ENCODE peak calls at places on chromosomes 5 and 9, in four cellular contexts. L is spleen, Q is HCT116, T is breast epithelium. J is an unnamed sample.

GRCh38 chr9:682633-683508 is 158.6 kb upstream of the DMRT1 start:
- DNase-seq in L (no peak), Q (no peak), T (no peak), J (peak)

GRCh38 chr9:95175523-95175922 is 142.0 kb downstream of the FANCC start:
- DNase-seq in L (no peak), Q (no peak), T (no peak), J (no peak)

GRCh38 chr5:125521289-125521688 is 774.9 kb upstream of the ZNF608 start:
- DNase-seq in L (no peak), Q (no peak), T (no peak), J (no peak)

GRCh38 chr5:34658023-34658422 is 1.9 kb downstream of the RAI14 start:
- DNase-seq in L (no peak), Q (no peak), T (no peak), J (no peak)

GRCh38 chr9:101673642-101674041 is 64.8 kb downstream of the GRIN3A start:
- DNase-seq in L (no peak), Q (no peak), T (no peak), J (no peak)

GRCh38 chr5:126988021-126988569 is 42.3 kb downstream of the MARCHF3 start:
- DNase-seq in L (no peak), Q (no peak), T (no peak), J (no peak)

GRCh38 chr9:94018628-94019027 is 63.5 kb upstream of the BARX1 start:
- DNase-seq in L (no peak), Q (no peak), T (no peak), J (no peak)

GRCh38 chr5:167814828-167815227 is 476.6 kb upstream of the WWC1 start:
- DNase-seq in L (no peak), Q (no peak), T (peak), J (no peak)

GRCh38 chr5:160496784-160497183 is 75.1 kb downstream of the PTTG1 start:
- DNase-seq in L (no peak), Q (no peak), T (no peak), J (no peak)

GRCh38 chr9:114538241-114538640 is 33.0 kb upstream of the WHRN start:
- DNase-seq in L (peak), Q (peak), T (no peak), J (peak)

GRCh38 chr9:134932656-134933055 is 14.9 kb upstream of the FCN1 start:
- DNase-seq in L (peak), Q (no peak), T (no peak), J (no peak)

GRCh38 chr5:34738381-34738780 is 82.3 kb downstream of the RAI14 start:
- DNase-seq in L (no peak), Q (no peak), T (no peak), J (peak)

GRCh38 chr5:120199559-120199958 is 264.5 kb upstream of the PRR16 start:
- DNase-seq in L (no peak), Q (no peak), T (no peak), J (no peak)

GRCh38 chr5:76583163-76584047 is 39.8 kb downstream of the F2RL2 start:
- DNase-seq in L (no peak), Q (peak), T (no peak), J (no peak)

GRCh38 chr5:61881821-61882220 is 424.2 kb upstream of the KIF2A start:
- DNase-seq in L (no peak), Q (no peak), T (no peak), J (no peak)

GRCh38 chr5:153276151-153276550 is 214.3 kb upstream of the GRIA1 start:
- DNase-seq in L (no peak), Q (no peak), T (no peak), J (no peak)

GRCh38 chr9:80797841-80798688 is 891.3 kb downstream of the TLE1 start:
- DNase-seq in L (no peak), Q (no peak), T (no peak), J (no peak)

DNA sequence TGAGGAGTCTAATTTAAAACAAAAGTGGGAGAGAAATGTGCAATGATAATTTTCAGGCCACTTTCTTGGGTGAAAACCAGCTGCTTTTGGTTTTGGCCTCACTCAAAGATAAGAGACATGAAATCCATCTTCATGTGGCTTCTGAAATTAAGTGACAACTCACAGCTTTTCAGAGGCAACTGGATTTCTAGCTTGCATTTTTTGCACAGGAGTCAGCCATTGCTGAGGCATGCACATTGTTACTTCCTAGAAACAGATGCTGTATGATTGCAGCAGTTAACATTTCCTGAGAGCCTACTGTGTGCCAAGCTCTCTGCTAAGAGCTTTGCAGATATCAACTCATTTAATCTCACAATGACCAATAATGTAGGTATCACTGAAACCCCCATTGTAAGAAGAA is 562.6 kb downstream of the NR2F1-AS1 start:
- DNase-seq in L (no peak), Q (no peak), T (no peak), J (no peak)
- H3K4me3 ChIP-seq in L (no peak), Q (no peak), T (no peak), J (no peak)

DNA sequence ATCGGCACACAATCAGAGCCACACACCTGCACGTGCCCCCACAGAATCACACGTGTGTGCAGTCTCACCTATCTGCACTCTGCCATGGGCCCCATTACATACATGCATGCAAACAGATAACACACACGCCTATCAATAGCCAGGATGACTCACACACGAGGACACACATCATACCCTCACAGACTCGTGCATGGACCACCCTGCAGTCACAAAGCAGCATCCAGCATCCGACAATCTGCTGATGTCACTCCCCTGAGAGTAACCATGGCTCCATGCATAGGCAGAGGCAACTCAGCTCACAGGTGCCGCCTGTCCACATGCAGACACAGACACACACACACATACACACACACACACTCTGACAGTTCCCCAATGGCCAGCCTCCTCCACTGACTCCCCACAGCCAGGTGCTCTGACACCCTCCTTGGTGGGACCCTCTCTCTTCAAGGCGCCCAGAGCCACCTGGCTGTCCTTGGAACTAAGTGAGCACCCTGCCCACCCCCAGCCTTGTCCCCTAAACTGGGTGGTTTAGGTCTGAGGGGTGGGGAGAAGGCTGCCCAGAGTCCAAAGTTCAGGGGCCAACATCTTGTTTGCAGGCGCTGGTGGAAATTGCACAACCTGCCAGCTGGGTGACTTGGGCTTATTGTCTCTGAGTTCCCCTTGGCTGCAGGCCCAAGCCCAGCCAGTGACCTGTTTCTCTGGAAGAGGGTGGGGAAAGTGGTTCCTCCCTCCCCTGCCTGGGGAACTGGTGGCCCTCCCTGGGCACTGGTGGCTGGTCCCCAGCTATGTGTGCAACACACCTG is 34.6 kb upstream of the NEK6 start:
- DNase-seq in L (peak), Q (no peak), T (peak), J (peak)
- TF ChIP-seq POLR2A in L (no peak), Q (no peak), T (no peak), J (no peak)

GRCh38 chr9:128554155-128554862 is 1.9 kb downstream of the SPTAN1 start:
- DNase-seq in L (no peak), Q (peak), T (peak), J (peak)
- H3K4me3 ChIP-seq in L (peak), Q (peak), T (peak), J (peak)

DNA sequence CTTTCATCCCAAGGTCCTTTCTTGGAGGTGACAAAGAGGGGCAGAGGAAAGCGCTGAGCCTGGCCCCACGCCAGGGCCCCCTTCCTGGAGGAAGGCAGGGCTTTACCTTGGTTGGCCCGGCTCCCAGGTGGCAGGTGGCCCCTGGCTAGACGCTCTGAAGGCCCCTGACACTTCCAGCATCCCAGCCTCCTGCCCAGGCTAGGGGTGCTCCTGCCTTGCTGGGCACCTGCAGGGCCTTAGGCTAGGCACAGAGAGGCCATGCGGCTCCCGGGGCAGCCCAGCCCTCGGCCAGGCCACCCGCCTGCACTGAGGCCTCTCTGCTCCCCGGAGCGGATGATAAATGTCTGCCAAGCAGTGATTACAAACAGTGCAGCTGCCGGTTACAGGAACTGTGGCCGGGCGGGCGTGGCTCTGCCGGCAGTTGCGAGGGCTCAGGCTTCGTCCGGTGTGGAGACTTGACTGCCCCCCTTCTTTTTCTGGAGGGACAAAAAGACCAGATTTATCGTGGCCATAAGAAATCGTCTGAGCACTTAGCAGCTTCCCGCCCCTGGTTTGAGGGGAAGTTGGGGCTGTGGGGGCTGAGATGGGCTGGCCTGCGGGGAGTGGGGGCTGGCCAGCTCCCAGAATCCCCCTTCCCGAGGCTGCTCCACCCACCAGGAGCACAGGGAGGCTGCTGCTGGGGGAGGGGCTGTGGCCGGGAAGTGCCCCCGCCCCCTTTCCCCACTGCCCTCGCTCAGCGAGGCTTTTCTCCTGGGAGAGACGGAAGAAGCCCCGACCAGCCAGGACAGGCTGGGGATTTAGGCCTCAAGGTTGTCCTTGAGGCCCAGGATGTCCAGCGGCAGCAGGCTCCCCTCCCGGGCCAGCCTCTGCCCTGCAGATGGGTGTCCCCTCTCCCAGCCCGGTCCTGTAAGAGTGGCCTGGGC is 31.6 kb upstream of the UBAC1 start:
- DNase-seq in L (peak), Q (no peak), T (peak), J (peak)
- TF ChIP-seq POLR2A in L (no peak), Q (no peak), T (no peak), J (no peak)

J was measured in stomach.